ENCODE peak calls at places on chromosomes 7 and 10, in nine cellular contexts. R, B, L, S, Q, N, Z, H and U are unnamed samples.

GRCh38 chr7:53062796-53063195 is 27.4 kb downstream of the POM121L12 start:
- DNase-seq in R (no peak), B (no peak), L (no peak), S (no peak), Q (no peak), N (no peak), Z (no peak), H (no peak), U (no peak)

GRCh38 chr10:24465124-24465874 is 256.4 kb downstream of the KIAA1217 start:
- DNase-seq in R (no peak), B (no peak), L (peak), S (no peak), Q (peak), N (no peak), Z (no peak), H (no peak), U (no peak)

GRCh38 chr7:74334026-74334425 is 44.8 kb downstream of the CLIP2 start:
- DNase-seq in R (no peak), B (no peak), L (no peak), S (no peak), Q (no peak), N (no peak), Z (no peak), H (no peak), U (no peak)

GRCh38 chr7:37666026-37666780 is 17.4 kb upstream of the GPR141 start:
- DNase-seq in R (no peak), B (peak), L (no peak), S (no peak), Q (no peak), N (no peak), Z (no peak), H (no peak), U (no peak)

GRCh38 chr7:95322396-95322795 is 1.9 kb downstream of the PON1 start:
- DNase-seq in R (no peak), B (no peak), L (no peak), S (no peak), Q (no peak), N (no peak), Z (no peak), H (no peak), U (no peak)

GRCh38 chr7:4803397-4804241 is 28.2 kb downstream of the AP5Z1 start:
- DNase-seq in R (no peak), B (no peak), L (no peak), S (no peak), Q (no peak), N (no peak), Z (no peak), H (no peak), U (no peak)

GRCh38 chr7:102042016-102042656 is 224.7 kb downstream of the CUX1 start:
- DNase-seq in R (no peak), B (no peak), L (peak), S (no peak), Q (no peak), N (no peak), Z (no peak), H (no peak), U (no peak)

GRCh38 chr10:30002438-30003266 is 56.7 kb downstream of the JCAD start:
- DNase-seq in R (no peak), B (peak), L (peak), S (peak), Q (peak), N (peak), Z (no peak), H (peak), U (peak)

GRCh38 chr10:33441561-33441960 is 107.1 kb upstream of the NRP1 start:
- DNase-seq in R (no peak), B (no peak), L (peak), S (no peak), Q (no peak), N (no peak), Z (no peak), H (no peak), U (no peak)

GRCh38 chr10:22339761-22340361 is 5.4 kb upstream of the SPAG6 start:
- DNase-seq in R (no peak), B (no peak), L (peak), S (no peak), Q (no peak), N (no peak), Z (no peak), H (no peak), U (no peak)

GRCh38 chr10:87675396-87676376 is 16.0 kb downstream of the PAPSS2 start:
- DNase-seq in R (no peak), B (peak), L (peak), S (no peak), Q (no peak), N (no peak), Z (no peak), H (no peak), U (no peak)

GRCh38 chr10:34544400-34544799 is 270.7 kb downstream of the PARD3 start:
- DNase-seq in R (no peak), B (no peak), L (no peak), S (no peak), Q (no peak), N (no peak), Z (no peak), H (no peak), U (no peak)

GRCh38 chr10:23121135-23121534 is 25.8 kb downstream of the MSRB2 start:
- DNase-seq in R (no peak), B (no peak), L (no peak), S (no peak), Q (no peak), N (no peak), Z (no peak), H (no peak), U (no peak)

GRCh38 chr10:11261687-11262086 is 244.0 kb downstream of the CELF2 start:
- DNase-seq in R (no peak), B (no peak), L (no peak), S (no peak), Q (no peak), N (no peak), Z (no peak), H (no peak), U (no peak)

GRCh38 chr7:47968852-47969774 is 10.3 kb downstream of the HUS1 start:
- DNase-seq in R (peak), B (peak), L (peak), S (peak), Q (peak), N (no peak), Z (peak), H (peak), U (peak)